ENCODE peak calls at places on chromosomes 1 and 21, in nine cellular contexts. L is PC-9; X is BJ; C is lower lobe of right lung; W is neural crest cell; B is kidney; S is CD8-positive, alpha-beta T cell; O is endothelial cell; N is AG10803. P is an unnamed sample.

GRCh38 chr1:59699227-59699847 is 115.4 kb upstream of the HOOK1 start:
- DNase-seq in L (peak), X (no peak), C (no peak), W (no peak), B (no peak), S (no peak), O (peak), N (peak), P (no peak)

GRCh38 chr21:32482565-32483292 is 70.2 kb downstream of the EVA1C start:
- DNase-seq in L (no peak), X (no peak), C (no peak), W (no peak), B (peak), S (no peak), O (no peak), N (no peak), P (no peak)

GRCh38 chr1:243598433-243598832 is 251.6 kb downstream of the AKT3 start:
- DNase-seq in L (peak), X (peak), C (no peak), W (no peak), B (no peak), S (no peak), O (no peak), N (peak), P (peak)

GRCh38 chr1:117826551-117827078 is 102.8 kb downstream of the GDAP2 start:
- DNase-seq in L (peak), X (peak), C (no peak), W (no peak), B (peak), S (no peak), O (no peak), N (peak), P (peak)

GRCh38 chr1:67367370-67368345 is 60.0 kb downstream of the IL12RB2 start:
- DNase-seq in L (peak), X (no peak), C (no peak), W (no peak), B (peak), S (no peak), O (no peak), N (no peak), P (no peak)

GRCh38 chr1:160768295-160768657 is 27.7 kb upstream of the LY9 start:
- DNase-seq in L (no peak), X (no peak), C (peak), W (no peak), B (no peak), S (peak), O (peak), N (peak), P (no peak)

GRCh38 chr21:26453258-26453657 is 119.8 kb downstream of the CYYR1 start:
- DNase-seq in L (no peak), X (no peak), C (no peak), W (no peak), B (no peak), S (no peak), O (no peak), N (no peak), P (no peak)

GRCh38 chr1:115727706-115728249 is 40.7 kb downstream of the CASQ2 start:
- DNase-seq in L (peak), X (peak), C (peak), W (no peak), B (peak), S (no peak), O (no peak), N (peak), P (peak)

GRCh38 chr1:11432526-11432925 is 46.4 kb upstream of the DISP3 start:
- DNase-seq in L (no peak), X (no peak), C (no peak), W (no peak), B (no peak), S (no peak), O (no peak), N (no peak), P (no peak)

GRCh38 chr1:110975265-110975664 is 11.5 kb upstream of the LRIF1 start:
- DNase-seq in L (no peak), X (no peak), C (no peak), W (no peak), B (no peak), S (no peak), O (no peak), N (no peak), P (no peak)

GRCh38 chr1:27637052-27637451 is 2.1 kb upstream of the FGR start:
- DNase-seq in L (no peak), X (no peak), C (no peak), W (no peak), B (no peak), S (no peak), O (no peak), N (no peak), P (no peak)

GRCh38 chr1:24201941-24202440 is 14.9 kb upstream of the IFNLR1 start:
- DNase-seq in L (peak), X (peak), C (peak), W (peak), B (peak), S (peak), O (peak), N (peak), P (peak)

GRCh38 chr1:217431395-217431794 is 199.5 kb downstream of the GPATCH2 start:
- DNase-seq in L (no peak), X (no peak), C (no peak), W (no peak), B (no peak), S (no peak), O (no peak), N (no peak), P (no peak)

GRCh38 chr1:116415699-116416533 is 42.9 kb downstream of the ATP1A1 start:
- DNase-seq in L (no peak), X (no peak), C (no peak), W (no peak), B (no peak), S (no peak), O (no peak), N (peak), P (no peak)

GRCh38 chr1:106225406-106225805 is 831.1 kb upstream of the PRMT6 start:
- DNase-seq in L (no peak), X (no peak), C (no peak), W (no peak), B (no peak), S (no peak), O (no peak), N (no peak), P (no peak)

GRCh38 chr1:110508038-110508437 is 10.9 kb downstream of the KCNA10 start:
- DNase-seq in L (peak), X (no peak), C (peak), W (no peak), B (peak), S (no peak), O (peak), N (peak), P (no peak)

GRCh38 chr1:168280577-168280976 is at the start of gene TBX19:
- DNase-seq in L (no peak), X (no peak), C (no peak), W (no peak), B (no peak), S (no peak), O (no peak), N (no peak), P (no peak)

GRCh38 chr1:157044326-157044725 is 1.2 kb downstream of the ARHGEF11 start:
- DNase-seq in L (no peak), X (no peak), C (no peak), W (no peak), B (no peak), S (no peak), O (no peak), N (no peak), P (no peak)

GRCh38 chr1:118785246-118785645 is 202.9 kb downstream of the TBX15 start:
- DNase-seq in L (no peak), X (no peak), C (no peak), W (no peak), B (peak), S (no peak), O (no peak), N (peak), P (no peak)

GRCh38 chr1:171142451-171143121 is 42.5 kb upstream of the FMO2 start:
- DNase-seq in L (no peak), X (peak), C (no peak), W (no peak), B (no peak), S (no peak), O (no peak), N (peak), P (no peak)

GRCh38 chr1:195472298-195472697 is 1135.9 kb downstream of the KCNT2 start:
- DNase-seq in L (no peak), X (no peak), C (no peak), W (no peak), B (no peak), S (no peak), O (no peak), N (no peak), P (no peak)

GRCh38 chr1:3174487-3175247 is 105.7 kb downstream of the PRDM16 start:
- DNase-seq in L (no peak), X (no peak), C (peak), W (no peak), B (peak), S (no peak), O (no peak), N (peak), P (no peak)

GRCh38 chr1:145942891-145943290 is 14.9 kb downstream of the LIX1L start:
- DNase-seq in L (no peak), X (no peak), C (no peak), W (no peak), B (no peak), S (no peak), O (no peak), N (no peak), P (no peak)

GRCh38 chr1:241749924-241750695 is 97.9 kb upstream of the EXO1 start:
- DNase-seq in L (peak), X (no peak), C (no peak), W (no peak), B (no peak), S (no peak), O (no peak), N (no peak), P (no peak)

GRCh38 chr1:50232271-50232670 is 123.6 kb downstream of the ELAVL4 start:
- DNase-seq in L (no peak), X (no peak), C (no peak), W (no peak), B (no peak), S (no peak), O (no peak), N (no peak), P (no peak)

GRCh38 chr1:167197692-167198091 is 23.0 kb upstream of the POU2F1 start:
- DNase-seq in L (no peak), X (no peak), C (no peak), W (no peak), B (no peak), S (no peak), O (no peak), N (no peak), P (no peak)

GRCh38 chr1:108845991-108846390 is 10.9 kb downstream of the AKNAD1 start:
- DNase-seq in L (no peak), X (no peak), C (no peak), W (no peak), B (no peak), S (no peak), O (no peak), N (no peak), P (no peak)

GRCh38 chr21:39314155-39315027 is 959 bp upstream of the BRWD1 start:
- DNase-seq in L (peak), X (no peak), C (peak), W (no peak), B (peak), S (no peak), O (peak), N (peak), P (no peak)

GRCh38 chr21:39312112-39313041 is 1.1 kb downstream of the BRWD1 start:
- DNase-seq in L (peak), X (no peak), C (peak), W (peak), B (peak), S (peak), O (peak), N (peak), P (no peak)

GRCh38 chr21:39313042-39313456 is 383 bp downstream of the BRWD1 start:
- DNase-seq in L (peak), X (no peak), C (no peak), W (no peak), B (peak), S (no peak), O (peak), N (no peak), P (no peak)

GRCh38 chr21:39315603-39316002 is 2.2 kb upstream of the BRWD1 start:
- DNase-seq in L (no peak), X (no peak), C (no peak), W (no peak), B (no peak), S (no peak), O (no peak), N (no peak), P (no peak)

GRCh38 chr21:39313457-39314154 is at the start of gene BRWD1:
- DNase-seq in L (peak), X (no peak), C (peak), W (peak), B (peak), S (peak), O (peak), N (peak), P (peak)
- TF ChIP-seq CTCF in L (no peak), X (peak), C (peak), W (peak), B (peak), S (no peak), O (no peak), N (no peak), P (no peak)

DNA sequence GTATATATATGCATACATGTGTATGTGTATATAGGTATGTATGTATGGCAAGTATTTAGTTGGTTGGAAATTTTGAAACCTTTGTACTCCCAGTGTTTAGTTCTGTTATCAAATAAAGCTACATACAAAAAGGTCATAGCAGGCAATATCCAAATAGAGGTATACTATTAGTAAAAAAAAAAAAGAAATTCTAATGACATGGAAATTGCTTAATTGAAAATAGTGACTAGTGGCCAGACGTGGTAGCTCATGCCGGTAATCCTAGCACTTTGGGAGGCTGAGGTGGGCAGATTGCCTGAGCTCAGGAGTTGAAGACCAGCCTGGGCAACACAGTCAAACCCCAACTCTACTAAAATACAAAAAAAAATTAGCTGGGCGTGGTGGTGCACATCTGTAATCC is 351.6 kb upstream of the NR5A2 start:
- DNase-seq in L (no peak), X (no peak), C (no peak), W (no peak), B (no peak), S (no peak), O (no peak), N (no peak), P (no peak)
- TF ChIP-seq CTCF in L (no peak), X (no peak), C (no peak), W (peak), B (no peak), S (no peak), O (peak), N (no peak), P (no peak)

DNA sequence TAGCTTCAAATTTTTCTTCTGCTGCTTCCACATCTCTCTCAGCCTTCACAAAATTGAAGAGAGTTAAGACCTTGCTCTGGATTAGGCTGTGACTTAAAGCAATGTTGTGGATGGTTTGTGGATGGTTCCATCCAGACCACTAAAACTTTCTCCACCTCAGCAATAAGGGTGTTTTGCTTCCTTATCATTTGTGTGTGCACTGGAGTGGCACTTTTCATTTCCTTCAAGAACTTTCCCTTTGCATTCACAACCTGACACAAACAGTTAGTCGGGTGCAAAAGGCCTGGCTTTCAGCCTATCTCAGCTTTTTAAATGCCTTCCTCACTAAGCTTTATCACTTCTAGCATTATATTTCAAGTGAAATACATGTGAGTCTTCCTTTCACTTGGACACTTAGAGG is 30.3 kb downstream of the DENND1B start:
- DNase-seq in L (no peak), X (no peak), C (no peak), W (no peak), B (no peak), S (no peak), O (no peak), N (no peak), P (no peak)
- TF ChIP-seq CTCF in L (no peak), X (no peak), C (no peak), W (no peak), B (no peak), S (no peak), O (no peak), N (no peak), P (no peak)

DNA sequence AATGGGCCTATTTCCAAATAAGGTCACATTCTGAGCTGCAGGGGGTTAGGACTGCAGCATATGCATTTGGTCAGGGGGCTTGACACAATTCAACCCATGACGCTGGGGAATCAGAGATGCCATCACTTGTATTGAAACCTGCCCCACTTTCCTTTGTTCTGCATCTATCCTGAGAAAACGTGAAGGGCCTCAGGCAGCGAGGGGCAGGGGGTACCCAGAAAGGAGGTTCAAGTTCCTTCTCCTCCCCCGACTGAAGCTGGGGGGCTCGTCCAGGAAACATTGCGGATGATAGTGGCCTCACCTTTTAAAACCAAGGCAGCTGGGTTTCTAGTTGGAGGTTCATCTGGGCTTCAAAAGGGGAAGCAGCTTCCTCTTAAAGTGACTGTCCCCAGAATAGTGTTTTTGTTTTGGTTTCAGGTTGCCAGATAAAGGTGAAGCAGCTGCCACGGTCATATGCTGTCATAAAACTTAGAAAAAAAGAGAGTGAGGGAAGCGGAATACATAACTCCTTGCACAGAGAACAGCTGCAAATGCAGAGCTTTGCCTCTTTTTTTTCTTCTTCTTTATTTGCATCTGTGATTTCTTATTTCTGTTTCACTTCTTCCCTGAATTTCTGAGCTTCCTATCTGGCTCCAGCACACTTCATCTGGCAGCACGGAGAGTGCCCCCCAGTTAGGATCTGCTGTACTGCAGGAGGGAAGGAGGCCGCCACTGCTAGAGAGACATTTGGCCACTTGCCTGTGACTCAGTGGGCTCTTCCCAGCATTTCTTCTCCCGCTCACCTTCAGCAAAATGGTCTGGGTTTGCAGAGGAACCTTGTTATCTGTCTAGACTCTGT is 142.0 kb downstream of the AJAP1 start:
- DNase-seq in L (no peak), X (no peak), C (no peak), W (no peak), B (no peak), S (no peak), O (no peak), N (no peak), P (no peak)
- TF ChIP-seq CTCF in L (no peak), X (no peak), C (no peak), W (no peak), B (no peak), S (no peak), O (no peak), N (no peak), P (no peak)

P was measured in AG04449.